ENCODE peak calls at places on chromosomes 16 and 17, in four cellular contexts. I is substantia nigra, C is anterior cingulate cortex, O is OCI-LY7. E is an unnamed sample.

GRCh38 chr17:6456914-6457687 is 12.8 kb downstream of the PIMREG start:
- DNase-seq in I (no peak), C (no peak), O (no peak), E (peak)

GRCh38 chr16:58011652-58012051 is 10.4 kb downstream of the USB1 start:
- DNase-seq in I (no peak), C (no peak), O (no peak), E (no peak)

GRCh38 chr16:21208831-21209230 is 2.5 kb downstream of the ZP2 start:
- DNase-seq in I (no peak), C (no peak), O (no peak), E (no peak)

GRCh38 chr17:82487898-82488297 is 29.4 kb downstream of the NARF start:
- DNase-seq in I (peak), C (no peak), O (no peak), E (no peak)

GRCh38 chr17:40538936-40539705 is 26.2 kb downstream of the CCR7 start:
- DNase-seq in I (no peak), C (no peak), O (no peak), E (no peak)

GRCh38 chr17:15463363-15463762 is 4.1 kb downstream of the CDRT4 start:
- DNase-seq in I (peak), C (no peak), O (no peak), E (peak)

GRCh38 chr17:17067277-17067676 is 25.0 kb downstream of the MPRIP start:
- DNase-seq in I (no peak), C (no peak), O (no peak), E (peak)

GRCh38 chr16:69804283-69804682 is 42.2 kb downstream of the WWP2 start:
- DNase-seq in I (no peak), C (no peak), O (no peak), E (no peak)

GRCh38 chr16:27239906-27240655 is 28.5 kb downstream of the NSMCE1 start:
- DNase-seq in I (no peak), C (no peak), O (no peak), E (no peak)

GRCh38 chr16:68786685-68787418 is 49.8 kb downstream of the CDH1 start:
- DNase-seq in I (peak), C (peak), O (no peak), E (no peak)

GRCh38 chr17:6509295-6509771 is 47.0 kb downstream of the PITPNM3 start:
- DNase-seq in I (no peak), C (no peak), O (no peak), E (no peak)

GRCh38 chr16:46782320-46782719 is 34.2 kb upstream of the MYLK3 start:
- DNase-seq in I (no peak), C (no peak), O (no peak), E (no peak)

GRCh38 chr17:9053406-9053805 is 32.1 kb downstream of the NTN1 start:
- DNase-seq in I (no peak), C (no peak), O (no peak), E (no peak)

GRCh38 chr16:3725291-3725690 is 8.0 kb upstream of the TRAP1 start:
- DNase-seq in I (no peak), C (no peak), O (no peak), E (no peak)

GRCh38 chr16:16830401-16830800 is 451.5 kb downstream of the NPIPA7 start:
- DNase-seq in I (no peak), C (no peak), O (no peak), E (no peak)

GRCh38 chr17:59365383-59365981 is 34.0 kb downstream of the YPEL2 start:
- DNase-seq in I (peak), C (no peak), O (peak), E (no peak)

GRCh38 chr17:32261937-32262510 is 3.6 kb upstream of the RHBDL3 start:
- DNase-seq in I (no peak), C (no peak), O (no peak), E (no peak)

GRCh38 chr17:48631693-48632578 is 5.8 kb upstream of the HOXB9 start:
- DNase-seq in I (no peak), C (no peak), O (no peak), E (no peak)

GRCh38 chr17:71430281-71430680 is 690.5 kb upstream of the SOX9 start:
- DNase-seq in I (no peak), C (no peak), O (no peak), E (no peak)

GRCh38 chr17:78227455-78227916 is 3.9 kb upstream of the TMEM235 start:
- DNase-seq in I (peak), C (no peak), O (no peak), E (no peak)

GRCh38 chr16:10959161-10959560 is 14.8 kb downstream of the CLEC16A start:
- DNase-seq in I (no peak), C (no peak), O (no peak), E (no peak)

GRCh38 chr17:30992551-30992950 is 21.7 kb downstream of the RNF135 start:
- DNase-seq in I (no peak), C (no peak), O (no peak), E (no peak)

GRCh38 chr16:24991349-24991748 is 23.8 kb downstream of the ARHGAP17 start:
- DNase-seq in I (no peak), C (no peak), O (peak), E (no peak)

GRCh38 chr16:81527477-81528178 is 83.0 kb downstream of the CMIP start:
- DNase-seq in I (no peak), C (no peak), O (no peak), E (peak)

GRCh38 chr17:79330696-79331095 is 256.1 kb downstream of the ENGASE start:
- DNase-seq in I (no peak), C (no peak), O (no peak), E (no peak)

GRCh38 chr16:24993722-24994686 is 21.2 kb downstream of the ARHGAP17 start:
- DNase-seq in I (no peak), C (no peak), O (no peak), E (peak)

GRCh38 chr17:20174588-20175265 is 165.6 kb downstream of the SPECC1 start:
- DNase-seq in I (no peak), C (no peak), O (no peak), E (peak)

GRCh38 chr17:18857864-18858566 is at the start of gene PRPSAP2:
- DNase-seq in I (peak), C (peak), O (peak), E (peak)

GRCh38 chr17:55635253-55635766 is 87.4 kb downstream of the TMEM100 start:
- DNase-seq in I (no peak), C (no peak), O (no peak), E (no peak)

GRCh38 chr17:5533486-5534315 is 47.3 kb downstream of the MIS12 start:
- DNase-seq in I (no peak), C (no peak), O (no peak), E (no peak)

GRCh38 chr16:80619824-80620223 is 79.0 kb downstream of the DYNLRB2 start:
- DNase-seq in I (no peak), C (no peak), O (no peak), E (peak)

GRCh38 chr16:70678121-70678897 is 7.5 kb downstream of the MTSS2 start:
- DNase-seq in I (no peak), C (no peak), O (no peak), E (no peak)

GRCh38 chr17:7897773-7898172 is 9.2 kb downstream of the CHD3 start:
- DNase-seq in I (no peak), C (no peak), O (no peak), E (no peak)

GRCh38 chr17:74552037-74552436 is 6.1 kb upstream of the CD300C start:
- DNase-seq in I (no peak), C (no peak), O (no peak), E (no peak)

GRCh38 chr16:3836641-3837040 is 43.9 kb downstream of the CREBBP start:
- DNase-seq in I (no peak), C (no peak), O (no peak), E (no peak)

GRCh38 chr17:80512233-80512632 is 32.4 kb upstream of the RPTOR start:
- DNase-seq in I (no peak), C (no peak), O (no peak), E (no peak)

GRCh38 chr17:51147641-51148040 is 5.7 kb upstream of the NME1 start:
- DNase-seq in I (no peak), C (no peak), O (no peak), E (no peak)

GRCh38 chr17:75476274-75476673 is 19.8 kb downstream of the TMEM94 start:
- DNase-seq in I (peak), C (peak), O (no peak), E (no peak)

E was measured in PC-9.